ENCODE peak calls at places on chromosomes 7 and 10, in ten cellular contexts. D, L, A, J, Q, I, W, Y, F and P are unnamed samples.

GRCh38 chr10:58064714-58065528 is 202.8 kb downstream of the IPMK start:
- DNase-seq in Y (peak), F (peak), I (no peak), A (no peak), Q (peak), D (peak), L (peak), W (peak), J (peak), P (peak)

GRCh38 chr7:4085937-4086691 is 596.0 kb upstream of the FOXK1 start:
- DNase-seq in Y (no peak), I (no peak), J (no peak), D (no peak), F (no peak), A (no peak), W (no peak), L (no peak), Q (no peak), P (no peak)

GRCh38 chr7:157299317-157299612 is 37.5 kb upstream of the DNAJB6 start:
- DNase-seq in F (no peak), W (no peak), L (no peak), Y (no peak), Q (no peak), D (no peak), A (no peak), J (no peak), I (no peak), P (no peak)

GRCh38 chr10:119550802-119551201 is 8.3 kb upstream of the RGS10 start:
- DNase-seq in A (no peak), L (no peak), F (no peak), Y (no peak), D (no peak), J (no peak), Q (no peak), W (no peak), I (no peak), P (no peak)

GRCh38 chr10:22503315-22504090 is 158.2 kb downstream of the SPAG6 start:
- DNase-seq in L (no peak), D (no peak), A (no peak), Q (no peak), I (no peak), J (no peak), W (no peak), Y (no peak), F (peak), P (no peak)

GRCh38 chr7:69364814-69365587 is 233.3 kb upstream of the AUTS2 start:
- DNase-seq in L (no peak), A (no peak), Y (no peak), I (no peak), Q (peak), D (no peak), F (no peak), J (no peak), W (no peak), P (peak)

GRCh38 chr10:132624847-132625839 is 87.6 kb downstream of the INPP5A start:
- DNase-seq in D (no peak), Q (no peak), A (peak), I (no peak), W (no peak), Y (peak), L (peak), J (peak), F (no peak), P (no peak)

GRCh38 chr7:101093907-101094306 is 8.6 kb downstream of the TRIM56 start:
- DNase-seq in I (no peak), D (no peak), Y (peak), F (peak), W (peak), J (peak), Q (no peak), L (no peak), A (no peak), P (peak)

DNA sequence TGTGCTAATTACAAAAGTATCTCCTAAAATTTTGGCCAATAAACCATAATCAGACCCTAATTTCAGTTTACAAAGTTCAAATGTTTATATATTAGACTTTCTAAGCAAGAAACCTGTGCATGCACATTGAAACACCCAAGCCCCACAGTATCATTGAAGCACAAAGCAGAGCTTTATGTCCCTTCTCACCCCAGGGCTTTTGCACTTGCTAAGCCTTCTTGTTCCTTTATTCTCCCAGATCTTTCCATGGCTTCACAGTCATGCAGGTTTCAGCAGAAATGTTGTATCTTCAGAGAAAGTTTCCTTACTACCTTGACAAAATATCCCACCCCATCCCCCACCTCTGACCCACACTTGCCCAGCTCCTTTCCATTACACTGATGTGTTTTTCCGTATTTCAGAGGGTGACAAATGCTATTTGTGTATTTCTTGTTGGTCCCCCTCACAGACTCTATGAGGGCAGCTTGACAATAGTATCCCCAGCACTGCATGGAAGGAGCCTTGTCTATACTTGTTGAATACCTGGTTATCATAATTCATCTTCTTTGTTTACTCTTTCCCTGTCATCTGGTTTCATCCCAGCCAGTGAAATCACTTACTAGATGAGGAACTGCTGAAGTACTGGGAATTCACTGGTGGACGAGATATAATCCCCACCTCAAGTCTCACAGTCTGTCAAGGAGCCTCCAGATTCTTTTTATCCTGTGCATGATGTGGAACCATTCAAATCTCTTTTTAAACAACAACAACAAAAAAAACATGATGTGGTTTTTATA is 24.0 kb upstream of the PCGF5 start:
- DNase-seq in Y (no peak), F (no peak), A (no peak), D (no peak), I (no peak), L (no peak), W (no peak), Q (no peak), J (no peak), P (no peak)
- TF ChIP-seq CTCF in Y (no peak), F (no peak), A (no peak), D (no peak), I (no peak), L (no peak), W (no peak), Q (no peak), J (no peak), P (no peak)

GRCh38 chr10:17633353-17633752 is 10.6 kb upstream of the STAM start:
- DNase-seq in J (no peak), I (no peak), D (no peak), A (no peak), Q (no peak), L (no peak), W (no peak), Y (no peak), F (no peak), P (no peak)
- H3K4me3 ChIP-seq in J (no peak), I (no peak), D (no peak), A (no peak), Q (no peak), L (no peak), W (no peak), Y (no peak), F (no peak), P (no peak)

GRCh38 chr7:44846816-44847508 is 925 bp downstream of the H2AZ2 start:
- DNase-seq in D (no peak), Y (no peak), Q (peak), J (no peak), F (no peak), I (no peak), W (no peak), A (no peak), L (no peak), P (no peak)

GRCh38 chr7:44845476-44845875 is 2.4 kb downstream of the H2AZ2 start:
- DNase-seq in F (no peak), J (no peak), W (no peak), A (no peak), Y (no peak), I (no peak), D (no peak), Q (no peak), L (no peak), P (no peak)

GRCh38 chr7:44847920-44848634 is at the start of gene H2AZ2:
- DNase-seq in Q (peak), J (peak), L (peak), F (peak), A (peak), D (peak), W (peak), I (peak), Y (peak), P (peak)

GRCh38 chr7:44849277-44850210 is 1.7 kb upstream of the H2AZ2 start:
- DNase-seq in Y (peak), D (no peak), A (no peak), I (no peak), Q (no peak), W (peak), J (peak), L (no peak), F (peak), P (no peak)

GRCh38 chr7:44847509-44847919 is 373 bp downstream of the H2AZ2 start:
- DNase-seq in Q (peak), F (peak), J (peak), A (peak), D (peak), L (peak), W (peak), Y (peak), I (peak), P (peak)
- TF ChIP-seq CTCF in Q (peak), F (peak), J (peak), A (peak), D (peak), L (peak), W (peak), Y (peak), I (peak), P (no peak)

GRCh38 chr7:27106906-27107250 is 4.4 kb upstream of the HOXA2 start:
- DNase-seq in J (no peak), W (no peak), I (no peak), A (no peak), L (no peak), F (no peak), Y (peak), D (no peak), Q (no peak), P (no peak)
- H3K4me3 ChIP-seq in J (peak), W (no peak), I (peak), A (peak), L (no peak), F (peak), Y (peak), D (no peak), Q (no peak), P (peak)

GRCh38 chr10:71280216-71280615 is 38.8 kb upstream of the SLC29A3 start:
- DNase-seq in I (no peak), L (no peak), J (no peak), A (no peak), Q (no peak), Y (no peak), D (no peak), W (no peak), F (no peak), P (no peak)

GRCh38 chr10:71280825-71281224 is 38.2 kb upstream of the SLC29A3 start:
- DNase-seq in A (no peak), F (no peak), I (no peak), W (no peak), L (no peak), Y (no peak), J (no peak), Q (no peak), D (no peak), P (no peak)

GRCh38 chr10:71283410-71283809 is 35.6 kb upstream of the SLC29A3 start:
- DNase-seq in I (no peak), Q (no peak), W (no peak), Y (no peak), F (no peak), L (no peak), D (no peak), A (no peak), J (no peak), P (no peak)

GRCh38 chr10:71281646-71282322 is 37.3 kb upstream of the SLC29A3 start:
- DNase-seq in J (no peak), D (no peak), A (no peak), L (no peak), F (no peak), W (no peak), Y (no peak), Q (no peak), I (no peak), P (no peak)

GRCh38 chr10:71282323-71282680 is 36.8 kb upstream of the SLC29A3 start:
- DNase-seq in F (no peak), Q (no peak), J (no peak), I (no peak), A (no peak), W (no peak), Y (no peak), D (no peak), L (no peak), P (no peak)
- TF ChIP-seq CTCF in F (no peak), Q (no peak), J (no peak), I (no peak), A (no peak), W (no peak), Y (no peak), D (no peak), L (no peak), P (no peak)

DNA sequence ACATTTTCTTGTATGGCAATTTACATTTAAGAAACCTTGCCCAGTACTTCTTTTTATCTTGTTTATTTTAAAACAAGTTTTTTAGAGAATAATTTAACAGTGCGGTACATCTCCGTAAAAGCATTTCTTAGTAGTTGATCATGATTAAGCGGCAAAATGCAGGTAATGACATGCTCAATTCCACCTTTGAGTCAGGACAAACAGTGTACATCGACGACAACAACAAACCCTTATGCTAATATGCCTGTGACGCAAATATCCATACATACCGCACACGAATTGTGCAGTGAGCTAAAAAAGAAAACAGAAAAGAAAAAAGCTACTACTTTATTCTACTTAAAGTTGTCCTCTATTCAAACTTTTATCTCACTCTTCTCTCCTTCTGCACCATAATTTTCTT is 1.9 kb downstream of the MAGI2 start:
- DNase-seq in L (no peak), Q (no peak), D (no peak), W (peak), F (peak), I (no peak), A (no peak), J (peak), Y (no peak), P (peak)
- H3K4me3 ChIP-seq in L (peak), Q (no peak), D (peak), W (peak), F (peak), I (peak), A (peak), J (peak), Y (peak), P (peak)

GRCh38 chr7:150405584-150406310 is 26.6 kb downstream of the ZNF775 start:
- DNase-seq in L (peak), I (peak), J (peak), W (peak), D (no peak), Y (no peak), F (no peak), A (no peak), Q (peak), P (peak)

GRCh38 chr7:150406311-150406564 is 27.1 kb downstream of the ZNF775 start:
- DNase-seq in W (no peak), F (no peak), I (no peak), D (no peak), A (no peak), Y (no peak), Q (peak), J (no peak), L (peak), P (no peak)

GRCh38 chr7:150403376-150404171 is 24.4 kb downstream of the ZNF775 start:
- DNase-seq in Y (no peak), D (no peak), Q (no peak), L (no peak), W (no peak), J (no peak), I (no peak), F (no peak), A (peak), P (no peak)

GRCh38 chr7:150404172-150404784 is 25.1 kb downstream of the ZNF775 start:
- DNase-seq in L (no peak), D (no peak), J (no peak), F (no peak), A (no peak), Y (no peak), W (no peak), I (no peak), Q (no peak), P (peak)

GRCh38 chr7:150404785-150405583 is 25.9 kb downstream of the ZNF775 start:
- DNase-seq in Y (peak), F (peak), L (peak), J (peak), A (peak), Q (peak), D (no peak), W (peak), I (peak), P (peak)
- TF ChIP-seq CTCF in Y (no peak), F (peak), L (peak), J (peak), A (peak), Q (peak), D (no peak), W (no peak), I (peak), P (no peak)

GRCh38 chr7:20784311-20785210 is 2.1 kb downstream of the SP8 start:
- DNase-seq in D (no peak), W (no peak), L (peak), F (peak), Y (no peak), Q (no peak), I (no peak), A (no peak), J (no peak), P (peak)
- H3K4me3 ChIP-seq in D (peak), W (no peak), L (peak), F (peak), Y (no peak), Q (no peak), I (no peak), A (peak), J (no peak), P (no peak)